ENCODE peak calls at places on chromosomes 6 and 20, in eight cellular contexts. One of them, this sample, is unnamed.

GRCh38 chr6:34182751-34183531 is 37.1 kb upstream of the GRM4 start:
- DNase-seq in M059J: peak; percentile 22
- DNase-seq in stimulated activated CD8-positive, alpha-beta memory T cell treated with anti-CD3 and anti-CD28 coated beads, Interleukin-2, amount 100 ng/mL, for 1 hour: peak; percentile 27
- DNase-seq in GM03348: peak; percentile 9
- DNase-seq in neural crest cell: no peak
- DNase-seq in foreskin fibroblast: no peak
- DNase-seq in NCI-H524: no peak
- DNase-seq in activated CD4-positive, alpha-beta T cell treated with anti-CD3 and anti-CD28 coated beads for 36 hours: peak; percentile 78
- DNase-seq in this sample: no peak

GRCh38 chr6:43807228-43808061 is 37.4 kb downstream of the VEGFA start:
- DNase-seq in M059J: no peak
- DNase-seq in stimulated activated CD8-positive, alpha-beta memory T cell treated with anti-CD3 and anti-CD28 coated beads, Interleukin-2, amount 100 ng/mL, for 1 hour: no peak
- DNase-seq in GM03348: no peak
- DNase-seq in neural crest cell: no peak
- DNase-seq in foreskin fibroblast: peak; percentile 35
- DNase-seq in NCI-H524: no peak
- DNase-seq in activated CD4-positive, alpha-beta T cell treated with anti-CD3 and anti-CD28 coated beads for 36 hours: no peak
- DNase-seq in this sample: peak; percentile 46

GRCh38 chr6:120965814-120966213 is 368.5 kb downstream of the TBC1D32 start:
- DNase-seq in M059J: peak; percentile 3
- DNase-seq in stimulated activated CD8-positive, alpha-beta memory T cell treated with anti-CD3 and anti-CD28 coated beads, Interleukin-2, amount 100 ng/mL, for 1 hour: no peak
- DNase-seq in GM03348: no peak
- DNase-seq in neural crest cell: no peak
- DNase-seq in foreskin fibroblast: no peak
- DNase-seq in NCI-H524: no peak
- DNase-seq in activated CD4-positive, alpha-beta T cell treated with anti-CD3 and anti-CD28 coated beads for 36 hours: no peak
- DNase-seq in this sample: no peak

GRCh38 chr6:87791485-87791884 is 89.5 kb upstream of the AKIRIN2 start:
- DNase-seq in M059J: no peak
- DNase-seq in stimulated activated CD8-positive, alpha-beta memory T cell treated with anti-CD3 and anti-CD28 coated beads, Interleukin-2, amount 100 ng/mL, for 1 hour: no peak
- DNase-seq in GM03348: no peak
- DNase-seq in neural crest cell: no peak
- DNase-seq in foreskin fibroblast: no peak
- DNase-seq in NCI-H524: no peak
- DNase-seq in activated CD4-positive, alpha-beta T cell treated with anti-CD3 and anti-CD28 coated beads for 36 hours: no peak
- DNase-seq in this sample: no peak

GRCh38 chr6:147177286-147177685 is 26.9 kb upstream of the STXBP5 start:
- DNase-seq in M059J: peak; percentile 36
- DNase-seq in stimulated activated CD8-positive, alpha-beta memory T cell treated with anti-CD3 and anti-CD28 coated beads, Interleukin-2, amount 100 ng/mL, for 1 hour: no peak
- DNase-seq in GM03348: no peak
- DNase-seq in neural crest cell: no peak
- DNase-seq in foreskin fibroblast: peak; percentile 49
- DNase-seq in NCI-H524: no peak
- DNase-seq in activated CD4-positive, alpha-beta T cell treated with anti-CD3 and anti-CD28 coated beads for 36 hours: no peak
- DNase-seq in this sample: peak; percentile 36

GRCh38 chr20:13455713-13456112 is 183.0 kb downstream of the TASP1 start:
- DNase-seq in M059J: no peak
- DNase-seq in stimulated activated CD8-positive, alpha-beta memory T cell treated with anti-CD3 and anti-CD28 coated beads, Interleukin-2, amount 100 ng/mL, for 1 hour: no peak
- DNase-seq in GM03348: no peak
- DNase-seq in neural crest cell: no peak
- DNase-seq in foreskin fibroblast: peak; percentile 30
- DNase-seq in NCI-H524: no peak
- DNase-seq in activated CD4-positive, alpha-beta T cell treated with anti-CD3 and anti-CD28 coated beads for 36 hours: no peak
- DNase-seq in this sample: peak; percentile 29

GRCh38 chr20:18839507-18840247 is 26.1 kb downstream of the SCP2D1 start:
- DNase-seq in M059J: no peak
- DNase-seq in stimulated activated CD8-positive, alpha-beta memory T cell treated with anti-CD3 and anti-CD28 coated beads, Interleukin-2, amount 100 ng/mL, for 1 hour: no peak
- DNase-seq in GM03348: no peak
- DNase-seq in neural crest cell: no peak
- DNase-seq in foreskin fibroblast: no peak
- DNase-seq in NCI-H524: no peak
- DNase-seq in activated CD4-positive, alpha-beta T cell treated with anti-CD3 and anti-CD28 coated beads for 36 hours: no peak
- DNase-seq in this sample: no peak

GRCh38 chr6:109455502-109456282 is at the start of gene MICAL1:
- DNase-seq in M059J: peak; percentile 69
- DNase-seq in stimulated activated CD8-positive, alpha-beta memory T cell treated with anti-CD3 and anti-CD28 coated beads, Interleukin-2, amount 100 ng/mL, for 1 hour: peak; percentile 33
- DNase-seq in GM03348: peak; percentile 89
- DNase-seq in neural crest cell: peak; percentile 55
- DNase-seq in foreskin fibroblast: peak; percentile 87
- DNase-seq in NCI-H524: peak; percentile 57
- DNase-seq in activated CD4-positive, alpha-beta T cell treated with anti-CD3 and anti-CD28 coated beads for 36 hours: peak; percentile 78
- DNase-seq in this sample: peak; percentile 62

GRCh38 chr20:39623584-39624234 is 661.6 kb downstream of the DHX35 start:
- DNase-seq in M059J: peak; percentile 98
- DNase-seq in stimulated activated CD8-positive, alpha-beta memory T cell treated with anti-CD3 and anti-CD28 coated beads, Interleukin-2, amount 100 ng/mL, for 1 hour: no peak
- DNase-seq in GM03348: no peak
- DNase-seq in neural crest cell: no peak
- DNase-seq in foreskin fibroblast: peak; percentile 24
- DNase-seq in NCI-H524: no peak
- DNase-seq in activated CD4-positive, alpha-beta T cell treated with anti-CD3 and anti-CD28 coated beads for 36 hours: no peak
- DNase-seq in this sample: peak; percentile 15

GRCh38 chr6:125714431-125715090 is 34.9 kb upstream of the HEY2 start:
- DNase-seq in M059J: no peak
- DNase-seq in stimulated activated CD8-positive, alpha-beta memory T cell treated with anti-CD3 and anti-CD28 coated beads, Interleukin-2, amount 100 ng/mL, for 1 hour: no peak
- DNase-seq in GM03348: no peak
- DNase-seq in neural crest cell: no peak
- DNase-seq in foreskin fibroblast: no peak
- DNase-seq in NCI-H524: peak; percentile 42
- DNase-seq in activated CD4-positive, alpha-beta T cell treated with anti-CD3 and anti-CD28 coated beads for 36 hours: no peak
- DNase-seq in this sample: no peak

GRCh38 chr6:47464052-47464451 is 13.5 kb upstream of the CD2AP start:
- DNase-seq in M059J: peak; percentile 27
- DNase-seq in stimulated activated CD8-positive, alpha-beta memory T cell treated with anti-CD3 and anti-CD28 coated beads, Interleukin-2, amount 100 ng/mL, for 1 hour: no peak
- DNase-seq in GM03348: no peak
- DNase-seq in neural crest cell: no peak
- DNase-seq in foreskin fibroblast: no peak
- DNase-seq in NCI-H524: no peak
- DNase-seq in activated CD4-positive, alpha-beta T cell treated with anti-CD3 and anti-CD28 coated beads for 36 hours: no peak
- DNase-seq in this sample: no peak

GRCh38 chr6:54598787-54599309 is 247.7 kb upstream of the FAM83B start:
- DNase-seq in M059J: no peak
- DNase-seq in stimulated activated CD8-positive, alpha-beta memory T cell treated with anti-CD3 and anti-CD28 coated beads, Interleukin-2, amount 100 ng/mL, for 1 hour: no peak
- DNase-seq in GM03348: no peak
- DNase-seq in neural crest cell: no peak
- DNase-seq in foreskin fibroblast: peak; percentile 69
- DNase-seq in NCI-H524: no peak
- DNase-seq in activated CD4-positive, alpha-beta T cell treated with anti-CD3 and anti-CD28 coated beads for 36 hours: no peak
- DNase-seq in this sample: peak; percentile 23

GRCh38 chr20:25321991-25322390 is 68.6 kb downstream of the ABHD12 start:
- DNase-seq in M059J: no peak
- DNase-seq in stimulated activated CD8-positive, alpha-beta memory T cell treated with anti-CD3 and anti-CD28 coated beads, Interleukin-2, amount 100 ng/mL, for 1 hour: no peak
- DNase-seq in GM03348: no peak
- DNase-seq in neural crest cell: no peak
- DNase-seq in foreskin fibroblast: no peak
- DNase-seq in NCI-H524: no peak
- DNase-seq in activated CD4-positive, alpha-beta T cell treated with anti-CD3 and anti-CD28 coated beads for 36 hours: no peak
- DNase-seq in this sample: no peak

GRCh38 chr6:26554669-26555504 is 16.7 kb downstream of the HMGN4 start:
- DNase-seq in M059J: peak; percentile 80
- DNase-seq in stimulated activated CD8-positive, alpha-beta memory T cell treated with anti-CD3 and anti-CD28 coated beads, Interleukin-2, amount 100 ng/mL, for 1 hour: no peak
- DNase-seq in GM03348: no peak
- DNase-seq in neural crest cell: peak; percentile 57
- DNase-seq in foreskin fibroblast: peak; percentile 80
- DNase-seq in NCI-H524: no peak
- DNase-seq in activated CD4-positive, alpha-beta T cell treated with anti-CD3 and anti-CD28 coated beads for 36 hours: peak; percentile 77
- DNase-seq in this sample: peak; percentile 90

GRCh38 chr20:18639501-18639979 is 51.7 kb downstream of the DTD1 start:
- DNase-seq in M059J: no peak
- DNase-seq in stimulated activated CD8-positive, alpha-beta memory T cell treated with anti-CD3 and anti-CD28 coated beads, Interleukin-2, amount 100 ng/mL, for 1 hour: no peak
- DNase-seq in GM03348: no peak
- DNase-seq in neural crest cell: no peak
- DNase-seq in foreskin fibroblast: no peak
- DNase-seq in NCI-H524: no peak
- DNase-seq in activated CD4-positive, alpha-beta T cell treated with anti-CD3 and anti-CD28 coated beads for 36 hours: no peak
- DNase-seq in this sample: no peak

GRCh38 chr20:45098096-45098773 is 2.7 kb downstream of the KCNS1 start:
- DNase-seq in M059J: no peak
- DNase-seq in stimulated activated CD8-positive, alpha-beta memory T cell treated with anti-CD3 and anti-CD28 coated beads, Interleukin-2, amount 100 ng/mL, for 1 hour: no peak
- DNase-seq in GM03348: peak; percentile 46
- DNase-seq in neural crest cell: peak; percentile 38
- DNase-seq in foreskin fibroblast: peak; percentile 63
- DNase-seq in NCI-H524: peak; percentile 42
- DNase-seq in activated CD4-positive, alpha-beta T cell treated with anti-CD3 and anti-CD28 coated beads for 36 hours: peak; percentile 67
- DNase-seq in this sample: peak; percentile 48

GRCh38 chr6:30793521-30794194 is 49.3 kb upstream of the IER3 start:
- DNase-seq in M059J: peak; percentile 81
- DNase-seq in stimulated activated CD8-positive, alpha-beta memory T cell treated with anti-CD3 and anti-CD28 coated beads, Interleukin-2, amount 100 ng/mL, for 1 hour: no peak
- DNase-seq in GM03348: no peak
- DNase-seq in neural crest cell: no peak
- DNase-seq in foreskin fibroblast: no peak
- DNase-seq in NCI-H524: no peak
- DNase-seq in activated CD4-positive, alpha-beta T cell treated with anti-CD3 and anti-CD28 coated beads for 36 hours: no peak
- DNase-seq in this sample: peak; percentile 76